ENCODE peak calls at places on chromosome 2, in four cellular contexts. One of them, this sample, is unnamed.

GRCh38 chr2:71849111-71849510 is 298.6 kb downstream of the CYP26B1 start:
- DNase-seq in sigmoid colon: no peak
- DNase-seq in suprapubic skin: no peak
- DNase-seq in CD4-positive, alpha-beta T cell: no peak
- DNase-seq in this sample: no peak

GRCh38 chr2:23685706-23686105 is 241.2 kb downstream of the ATAD2B start:
- DNase-seq in sigmoid colon: no peak
- DNase-seq in suprapubic skin: no peak
- DNase-seq in CD4-positive, alpha-beta T cell: no peak
- DNase-seq in this sample: no peak

GRCh38 chr2:195356920-195357440 is 300.0 kb upstream of the SLC39A10 start:
- DNase-seq in sigmoid colon: no peak
- DNase-seq in suprapubic skin: no peak
- DNase-seq in CD4-positive, alpha-beta T cell: no peak
- DNase-seq in this sample: no peak

GRCh38 chr2:120275617-120276400 is 23.2 kb downstream of the RALB start:
- DNase-seq in sigmoid colon: no peak
- DNase-seq in suprapubic skin: no peak
- DNase-seq in CD4-positive, alpha-beta T cell: no peak
- DNase-seq in this sample: no peak

GRCh38 chr2:199932312-199932855 is 21.3 kb downstream of the C2orf69 start:
- DNase-seq in sigmoid colon: no peak
- DNase-seq in suprapubic skin: no peak
- DNase-seq in CD4-positive, alpha-beta T cell: no peak
- DNase-seq in this sample: no peak

GRCh38 chr2:33848486-33848885 is 249.4 kb upstream of the FAM98A start:
- DNase-seq in sigmoid colon: no peak
- DNase-seq in suprapubic skin: no peak
- DNase-seq in CD4-positive, alpha-beta T cell: no peak
- DNase-seq in this sample: peak; percentile 66

GRCh38 chr2:121360566-121361300 is 75.7 kb upstream of the TFCP2L1 start:
- DNase-seq in sigmoid colon: no peak
- DNase-seq in suprapubic skin: no peak
- DNase-seq in CD4-positive, alpha-beta T cell: no peak
- DNase-seq in this sample: peak; percentile 89

GRCh38 chr2:105298017-105298416 is 31.5 kb downstream of the TGFBRAP1 start:
- DNase-seq in sigmoid colon: no peak
- DNase-seq in suprapubic skin: no peak
- DNase-seq in CD4-positive, alpha-beta T cell: no peak
- DNase-seq in this sample: no peak

GRCh38 chr2:11368059-11368572 is 23.7 kb upstream of the ROCK2 start:
- DNase-seq in sigmoid colon: no peak
- DNase-seq in suprapubic skin: no peak
- DNase-seq in CD4-positive, alpha-beta T cell: no peak
- DNase-seq in this sample: no peak

GRCh38 chr2:207142461-207142860 is 23.3 kb downstream of the KLF7 start:
- DNase-seq in sigmoid colon: no peak
- DNase-seq in suprapubic skin: no peak
- DNase-seq in CD4-positive, alpha-beta T cell: no peak
- DNase-seq in this sample: no peak

GRCh38 chr2:240686460-240686859 is 3.8 kb upstream of the AQP12B start:
- DNase-seq in sigmoid colon: no peak
- DNase-seq in suprapubic skin: no peak
- DNase-seq in CD4-positive, alpha-beta T cell: no peak
- DNase-seq in this sample: no peak

GRCh38 chr2:120885749-120886148 is 150.1 kb downstream of the GLI2 start:
- DNase-seq in sigmoid colon: no peak
- DNase-seq in suprapubic skin: no peak
- DNase-seq in CD4-positive, alpha-beta T cell: no peak
- DNase-seq in this sample: no peak

GRCh38 chr2:236959036-236959435 is 126.7 kb upstream of the COPS8 start:
- DNase-seq in sigmoid colon: no peak
- DNase-seq in suprapubic skin: peak; percentile 22
- DNase-seq in CD4-positive, alpha-beta T cell: no peak
- DNase-seq in this sample: no peak

GRCh38 chr2:131031875-131032274 is 61.4 kb downstream of the FAM168B start:
- DNase-seq in sigmoid colon: peak; percentile 40
- DNase-seq in suprapubic skin: peak; percentile 29
- DNase-seq in CD4-positive, alpha-beta T cell: no peak
- DNase-seq in this sample: no peak

GRCh38 chr2:180753809-180754761 is 226.3 kb upstream of the UBE2E3 start:
- DNase-seq in sigmoid colon: no peak
- DNase-seq in suprapubic skin: no peak
- DNase-seq in CD4-positive, alpha-beta T cell: no peak
- DNase-seq in this sample: no peak
- H3K27ac ChIP-seq in sigmoid colon: no peak overlapping the region
- H3K27ac ChIP-seq in suprapubic skin: no peak overlapping the region
- H3K27ac ChIP-seq in CD4-positive, alpha-beta T cell: no peak overlapping the region
- H3K27ac ChIP-seq in this sample: no peak overlapping the region

GRCh38 chr2:113892004-113892740 is 2.3 kb downstream of the ACTR3 start:
- DNase-seq in sigmoid colon: no peak
- DNase-seq in suprapubic skin: no peak
- DNase-seq in CD4-positive, alpha-beta T cell: no peak
- DNase-seq in this sample: no peak
- H3K27ac ChIP-seq in sigmoid colon: peak overlapping the region; percentile 99
- H3K27ac ChIP-seq in suprapubic skin: no peak overlapping the region
- H3K27ac ChIP-seq in CD4-positive, alpha-beta T cell: peak overlapping the region; percentile 98
- H3K27ac ChIP-seq in this sample: no peak overlapping the region

DNA sequence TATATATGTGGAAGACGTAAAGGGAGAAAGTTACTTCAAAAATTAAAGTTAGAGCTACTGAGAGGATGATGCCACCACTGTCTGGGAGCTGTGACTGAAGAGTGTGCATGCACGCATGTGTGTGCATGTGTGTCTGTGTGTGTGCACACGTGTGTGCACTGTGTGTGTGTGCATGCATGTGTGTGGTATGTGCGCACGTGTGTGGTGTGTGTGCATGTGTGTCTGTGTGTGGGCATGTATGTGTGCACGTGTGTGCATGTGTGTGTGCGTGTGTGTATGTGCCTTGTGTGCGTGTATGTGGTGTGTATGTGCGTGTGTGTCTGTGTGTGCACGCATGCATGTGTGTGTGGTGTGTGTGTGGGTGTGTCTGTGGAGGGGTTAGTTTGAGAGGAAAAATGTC is 473.4 kb downstream of the CMPK2 start:
- DNase-seq in sigmoid colon: no peak
- DNase-seq in suprapubic skin: no peak
- DNase-seq in CD4-positive, alpha-beta T cell: no peak
- DNase-seq in this sample: no peak
- H3K27ac ChIP-seq in sigmoid colon: no peak overlapping the region
- H3K27ac ChIP-seq in suprapubic skin: no peak overlapping the region
- H3K27ac ChIP-seq in CD4-positive, alpha-beta T cell: no peak overlapping the region
- H3K27ac ChIP-seq in this sample: no peak overlapping the region

DNA sequence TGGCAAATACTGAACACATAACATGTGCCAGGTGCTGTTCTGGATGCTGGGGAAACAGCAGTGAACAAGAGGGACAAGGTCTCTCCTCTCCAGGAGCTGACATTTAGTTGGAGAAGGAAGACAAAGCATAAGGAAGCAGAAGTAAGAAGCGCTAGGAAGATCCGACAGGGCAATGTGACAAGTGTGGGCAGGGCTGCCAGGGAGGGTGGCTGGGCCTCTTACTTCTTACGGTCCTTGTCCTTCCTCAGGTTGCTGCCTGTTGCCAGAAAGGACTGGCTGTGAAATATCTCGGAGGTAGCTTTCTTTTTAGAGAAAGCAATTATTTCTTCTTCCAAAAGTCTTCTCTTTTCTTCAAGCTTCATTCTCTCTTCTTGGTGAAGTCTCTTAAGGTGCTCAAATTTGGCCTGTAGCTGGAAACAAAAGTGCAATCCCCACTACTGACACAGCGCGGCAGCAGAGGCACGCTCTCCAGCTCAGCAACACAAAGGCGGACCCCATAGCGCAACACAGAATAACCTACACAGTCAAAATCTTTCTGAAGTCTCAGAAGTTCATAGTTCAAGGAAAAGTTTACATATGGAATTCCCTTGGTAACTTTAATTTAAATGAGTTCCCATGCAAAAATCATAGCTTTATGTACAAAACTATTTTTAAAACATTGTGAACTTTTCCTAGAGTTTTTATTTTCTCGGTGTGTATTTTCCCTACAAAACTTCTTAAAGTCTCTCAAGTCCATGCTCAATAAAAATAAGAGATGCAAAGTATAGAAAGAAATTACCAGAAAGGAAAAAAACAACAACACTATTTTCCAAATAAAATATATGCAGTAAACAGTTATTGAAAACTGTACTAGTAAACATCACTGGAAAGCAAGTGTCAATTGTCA is 67.7 kb downstream of the SEPTIN10 start:
- DNase-seq in sigmoid colon: peak; percentile 84
- DNase-seq in suprapubic skin: no peak
- DNase-seq in CD4-positive, alpha-beta T cell: peak; percentile 44
- DNase-seq in this sample: peak; percentile 58
- H3K27ac ChIP-seq in sigmoid colon: no peak overlapping the region
- H3K27ac ChIP-seq in suprapubic skin: no peak overlapping the region
- H3K27ac ChIP-seq in CD4-positive, alpha-beta T cell: no peak overlapping the region
- H3K27ac ChIP-seq in this sample: no peak overlapping the region

GRCh38 chr2:54568876-54569298 is 112.8 kb downstream of the SPTBN1 start:
- DNase-seq in sigmoid colon: no peak
- DNase-seq in suprapubic skin: no peak
- DNase-seq in CD4-positive, alpha-beta T cell: no peak
- DNase-seq in this sample: no peak
- H3K27ac ChIP-seq in sigmoid colon: no peak overlapping the region
- H3K27ac ChIP-seq in suprapubic skin: no peak overlapping the region
- H3K27ac ChIP-seq in CD4-positive, alpha-beta T cell: peak overlapping the region; percentile 98
- H3K27ac ChIP-seq in this sample: no peak overlapping the region

GRCh38 chr2:197846120-197846519 is 41.7 kb downstream of the PLCL1 start:
- DNase-seq in sigmoid colon: no peak
- DNase-seq in suprapubic skin: no peak
- DNase-seq in CD4-positive, alpha-beta T cell: no peak
- DNase-seq in this sample: no peak
- H3K27ac ChIP-seq in sigmoid colon: peak overlapping the region; percentile 27
- H3K27ac ChIP-seq in suprapubic skin: no peak overlapping the region
- H3K27ac ChIP-seq in CD4-positive, alpha-beta T cell: no peak overlapping the region
- H3K27ac ChIP-seq in this sample: no peak overlapping the region

GRCh38 chr2:1974391-1974790 is 230.1 kb upstream of the PXDN start:
- DNase-seq in sigmoid colon: peak; percentile 11
- DNase-seq in suprapubic skin: no peak
- DNase-seq in CD4-positive, alpha-beta T cell: no peak
- DNase-seq in this sample: no peak

GRCh38 chr2:1975060-1975459 is 230.7 kb upstream of the PXDN start:
- DNase-seq in sigmoid colon: peak; percentile 46
- DNase-seq in suprapubic skin: no peak
- DNase-seq in CD4-positive, alpha-beta T cell: no peak
- DNase-seq in this sample: no peak

GRCh38 chr2:1972948-1973347 is 228.6 kb upstream of the PXDN start:
- DNase-seq in sigmoid colon: no peak
- DNase-seq in suprapubic skin: no peak
- DNase-seq in CD4-positive, alpha-beta T cell: no peak
- DNase-seq in this sample: no peak

GRCh38 chr2:1972428-1972827 is 228.1 kb upstream of the PXDN start:
- DNase-seq in sigmoid colon: peak; percentile 46
- DNase-seq in suprapubic skin: no peak
- DNase-seq in CD4-positive, alpha-beta T cell: no peak
- DNase-seq in this sample: peak; percentile 37

DNA sequence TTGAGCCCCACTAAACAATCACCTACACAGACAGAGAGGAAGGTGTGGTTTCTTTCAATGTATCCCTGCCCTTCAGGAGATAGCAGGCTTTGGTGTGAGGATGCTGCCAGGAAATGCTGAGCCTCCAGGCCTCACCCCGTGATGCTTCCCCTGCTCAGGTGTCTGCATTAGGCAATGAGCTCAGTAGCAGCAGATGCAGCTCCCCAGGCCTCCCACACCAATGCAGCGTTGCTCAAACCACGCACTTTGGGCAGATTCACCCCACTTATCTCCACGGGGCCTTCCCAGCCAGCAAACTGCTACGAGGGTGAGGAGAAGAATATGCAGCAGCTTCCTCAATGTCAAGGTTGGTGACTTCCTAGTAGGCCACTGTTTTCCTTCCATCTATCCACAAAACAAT is 229.3 kb upstream of the PXDN start:
- DNase-seq in sigmoid colon: peak; percentile 24
- DNase-seq in suprapubic skin: no peak
- DNase-seq in CD4-positive, alpha-beta T cell: no peak
- DNase-seq in this sample: no peak
- H3K27ac ChIP-seq in sigmoid colon: no peak overlapping the region
- H3K27ac ChIP-seq in suprapubic skin: peak overlapping the region; percentile 21
- H3K27ac ChIP-seq in CD4-positive, alpha-beta T cell: no peak overlapping the region
- H3K27ac ChIP-seq in this sample: no peak overlapping the region